ENCODE peak calls at places on chromosome 14, in eight cellular contexts. One of them, this sample, is unnamed.

GRCh38 chr14:104582649-104583048 is 3.1 kb downstream of the C14orf180 start:
- DNase-seq in GM06990: no peak
- DNase-seq in esophagus squamous epithelium: no peak
- DNase-seq in lower leg skin: no peak
- DNase-seq in astrocyte of the cerebellum: no peak
- DNase-seq in MM.1S: no peak
- DNase-seq in CD4-positive, alpha-beta T cell: no peak
- DNase-seq in pancreas: no peak
- DNase-seq in this sample: no peak

GRCh38 chr14:78605065-78605762 is 435.0 kb downstream of the NRXN3 start:
- DNase-seq in pancreas: no peak
- DNase-seq in MM.1S: no peak
- DNase-seq in CD4-positive, alpha-beta T cell: no peak
- DNase-seq in esophagus squamous epithelium: no peak
- DNase-seq in lower leg skin: no peak
- DNase-seq in GM06990: no peak
- DNase-seq in astrocyte of the cerebellum: no peak
- DNase-seq in this sample: no peak

GRCh38 chr14:76940057-76940456 is 88.5 kb downstream of the IRF2BPL start:
- DNase-seq in CD4-positive, alpha-beta T cell: no peak
- DNase-seq in pancreas: no peak
- DNase-seq in esophagus squamous epithelium: no peak
- DNase-seq in GM06990: no peak
- DNase-seq in lower leg skin: no peak
- DNase-seq in MM.1S: no peak
- DNase-seq in astrocyte of the cerebellum: no peak
- DNase-seq in this sample: no peak

GRCh38 chr14:30525833-30526232 is 33.1 kb upstream of the G2E3 start:
- DNase-seq in astrocyte of the cerebellum: no peak
- DNase-seq in esophagus squamous epithelium: no peak
- DNase-seq in pancreas: no peak
- DNase-seq in CD4-positive, alpha-beta T cell: no peak
- DNase-seq in MM.1S: no peak
- DNase-seq in lower leg skin: no peak
- DNase-seq in GM06990: no peak
- DNase-seq in this sample: no peak

GRCh38 chr14:29799718-29800117 is 127.9 kb downstream of the PRKD1 start:
- DNase-seq in lower leg skin: no peak
- DNase-seq in MM.1S: peak; percentile 9
- DNase-seq in GM06990: no peak
- DNase-seq in esophagus squamous epithelium: no peak
- DNase-seq in CD4-positive, alpha-beta T cell: no peak
- DNase-seq in astrocyte of the cerebellum: no peak
- DNase-seq in pancreas: no peak
- DNase-seq in this sample: no peak

GRCh38 chr14:31894351-31894750 is 182.8 kb upstream of the ARHGAP5 start:
- DNase-seq in pancreas: no peak
- DNase-seq in CD4-positive, alpha-beta T cell: no peak
- DNase-seq in astrocyte of the cerebellum: no peak
- DNase-seq in MM.1S: no peak
- DNase-seq in GM06990: no peak
- DNase-seq in lower leg skin: no peak
- DNase-seq in esophagus squamous epithelium: no peak
- DNase-seq in this sample: no peak

GRCh38 chr14:50067723-50068495 is 48.5 kb downstream of the VCPKMT start:
- DNase-seq in MM.1S: no peak
- DNase-seq in lower leg skin: peak; percentile 60
- DNase-seq in esophagus squamous epithelium: no peak
- DNase-seq in CD4-positive, alpha-beta T cell: no peak
- DNase-seq in pancreas: peak; percentile 49
- DNase-seq in astrocyte of the cerebellum: peak; percentile 55
- DNase-seq in GM06990: no peak
- DNase-seq in this sample: no peak

GRCh38 chr14:63752449-63753169 is 24.7 kb upstream of the SGPP1 start:
- DNase-seq in esophagus squamous epithelium: no peak
- DNase-seq in pancreas: peak; percentile 25
- DNase-seq in MM.1S: no peak
- DNase-seq in CD4-positive, alpha-beta T cell: no peak
- DNase-seq in astrocyte of the cerebellum: peak; percentile 18
- DNase-seq in lower leg skin: no peak
- DNase-seq in GM06990: no peak
- DNase-seq in this sample: no peak

GRCh38 chr14:105022276-105022670 is 1.4 kb upstream of the CDCA4 start:
- DNase-seq in pancreas: no peak
- DNase-seq in lower leg skin: no peak
- DNase-seq in CD4-positive, alpha-beta T cell: no peak
- DNase-seq in astrocyte of the cerebellum: no peak
- DNase-seq in esophagus squamous epithelium: no peak
- DNase-seq in GM06990: no peak
- DNase-seq in MM.1S: no peak
- DNase-seq in this sample: no peak

GRCh38 chr14:80664576-80664975 is 277.0 kb downstream of the CEP128 start:
- DNase-seq in astrocyte of the cerebellum: no peak
- DNase-seq in lower leg skin: no peak
- DNase-seq in MM.1S: no peak
- DNase-seq in CD4-positive, alpha-beta T cell: no peak
- DNase-seq in GM06990: no peak
- DNase-seq in esophagus squamous epithelium: no peak
- DNase-seq in pancreas: no peak
- DNase-seq in this sample: no peak

GRCh38 chr14:32419429-32419828 is 90.3 kb downstream of the AKAP6 start:
- DNase-seq in pancreas: no peak
- DNase-seq in GM06990: no peak
- DNase-seq in CD4-positive, alpha-beta T cell: no peak
- DNase-seq in MM.1S: no peak
- DNase-seq in esophagus squamous epithelium: no peak
- DNase-seq in astrocyte of the cerebellum: no peak
- DNase-seq in lower leg skin: no peak
- DNase-seq in this sample: no peak

GRCh38 chr14:55302770-55303472 is 31.7 kb downstream of the FBXO34 start:
- DNase-seq in GM06990: no peak
- DNase-seq in esophagus squamous epithelium: no peak
- DNase-seq in lower leg skin: no peak
- DNase-seq in MM.1S: no peak
- DNase-seq in astrocyte of the cerebellum: no peak
- DNase-seq in CD4-positive, alpha-beta T cell: no peak
- DNase-seq in pancreas: no peak
- DNase-seq in this sample: no peak

GRCh38 chr14:75084513-75084912 is 15.1 kb downstream of the ZC2HC1C start:
- DNase-seq in CD4-positive, alpha-beta T cell: no peak
- DNase-seq in astrocyte of the cerebellum: no peak
- DNase-seq in GM06990: no peak
- DNase-seq in pancreas: no peak
- DNase-seq in MM.1S: no peak
- DNase-seq in lower leg skin: no peak
- DNase-seq in esophagus squamous epithelium: no peak
- DNase-seq in this sample: no peak

GRCh38 chr14:67428501-67429031 is 16.6 kb upstream of the PLEK2 start:
- DNase-seq in astrocyte of the cerebellum: peak; percentile 24
- DNase-seq in CD4-positive, alpha-beta T cell: no peak
- DNase-seq in pancreas: peak; percentile 50
- DNase-seq in lower leg skin: no peak
- DNase-seq in MM.1S: no peak
- DNase-seq in esophagus squamous epithelium: no peak
- DNase-seq in GM06990: no peak
- DNase-seq in this sample: no peak

GRCh38 chr14:30580616-30581282 is 21.8 kb downstream of the G2E3 start:
- DNase-seq in GM06990: no peak
- DNase-seq in CD4-positive, alpha-beta T cell: no peak
- DNase-seq in esophagus squamous epithelium: no peak
- DNase-seq in lower leg skin: no peak
- DNase-seq in pancreas: no peak
- DNase-seq in astrocyte of the cerebellum: no peak
- DNase-seq in MM.1S: no peak
- DNase-seq in this sample: no peak

GRCh38 chr14:23364164-23364571 is 804 bp downstream of the EFS start:
- DNase-seq in esophagus squamous epithelium: no peak
- DNase-seq in MM.1S: no peak
- DNase-seq in astrocyte of the cerebellum: no peak
- DNase-seq in GM06990: no peak
- DNase-seq in lower leg skin: peak; percentile 93
- DNase-seq in pancreas: no peak
- DNase-seq in CD4-positive, alpha-beta T cell: no peak
- DNase-seq in this sample: no peak

GRCh38 chr14:56552615-56553014 is 27.0 kb upstream of the TMEM260 start:
- DNase-seq in esophagus squamous epithelium: no peak
- DNase-seq in lower leg skin: no peak
- DNase-seq in CD4-positive, alpha-beta T cell: no peak
- DNase-seq in astrocyte of the cerebellum: no peak
- DNase-seq in pancreas: no peak
- DNase-seq in MM.1S: no peak
- DNase-seq in GM06990: no peak
- DNase-seq in this sample: no peak

GRCh38 chr14:23121401-23121800 is 2.3 kb upstream of the CEBPE start:
- DNase-seq in esophagus squamous epithelium: no peak
- DNase-seq in lower leg skin: no peak
- DNase-seq in MM.1S: peak; percentile 65
- DNase-seq in CD4-positive, alpha-beta T cell: no peak
- DNase-seq in GM06990: peak; percentile 36
- DNase-seq in astrocyte of the cerebellum: peak; percentile 41
- DNase-seq in pancreas: no peak
- DNase-seq in this sample: peak; percentile 63

GRCh38 chr14:22289570-22289969 is 299.5 kb downstream of the DAD1 start:
- DNase-seq in pancreas: no peak
- DNase-seq in MM.1S: no peak
- DNase-seq in CD4-positive, alpha-beta T cell: no peak
- DNase-seq in lower leg skin: no peak
- DNase-seq in esophagus squamous epithelium: no peak
- DNase-seq in GM06990: no peak
- DNase-seq in astrocyte of the cerebellum: no peak
- DNase-seq in this sample: no peak

GRCh38 chr14:51458563-51458955 is 193.2 kb upstream of the FRMD6 start:
- DNase-seq in pancreas: no peak
- DNase-seq in MM.1S: no peak
- DNase-seq in esophagus squamous epithelium: no peak
- DNase-seq in lower leg skin: no peak
- DNase-seq in GM06990: no peak
- DNase-seq in astrocyte of the cerebellum: no peak
- DNase-seq in CD4-positive, alpha-beta T cell: no peak
- DNase-seq in this sample: no peak

GRCh38 chr14:59123526-59123925 is 64.9 kb upstream of the DAAM1 start:
- DNase-seq in CD4-positive, alpha-beta T cell: no peak
- DNase-seq in esophagus squamous epithelium: no peak
- DNase-seq in lower leg skin: no peak
- DNase-seq in pancreas: no peak
- DNase-seq in astrocyte of the cerebellum: no peak
- DNase-seq in GM06990: no peak
- DNase-seq in MM.1S: no peak
- DNase-seq in this sample: no peak

GRCh38 chr14:59126714-59127436 is 61.6 kb upstream of the DAAM1 start:
- DNase-seq in astrocyte of the cerebellum: peak; percentile 32
- DNase-seq in pancreas: peak; percentile 40
- DNase-seq in CD4-positive, alpha-beta T cell: peak; percentile 7
- DNase-seq in lower leg skin: no peak
- DNase-seq in MM.1S: peak; percentile 21
- DNase-seq in esophagus squamous epithelium: no peak
- DNase-seq in GM06990: peak; percentile 17
- DNase-seq in this sample: peak; percentile 64

GRCh38 chr14:59120931-59121330 is 67.5 kb upstream of the DAAM1 start:
- DNase-seq in esophagus squamous epithelium: no peak
- DNase-seq in MM.1S: no peak
- DNase-seq in CD4-positive, alpha-beta T cell: no peak
- DNase-seq in astrocyte of the cerebellum: no peak
- DNase-seq in GM06990: no peak
- DNase-seq in pancreas: no peak
- DNase-seq in lower leg skin: no peak
- DNase-seq in this sample: no peak

GRCh38 chr14:59125156-59125555 is 63.3 kb upstream of the DAAM1 start:
- DNase-seq in GM06990: no peak
- DNase-seq in MM.1S: peak; percentile 21
- DNase-seq in lower leg skin: no peak
- DNase-seq in esophagus squamous epithelium: no peak
- DNase-seq in pancreas: no peak
- DNase-seq in CD4-positive, alpha-beta T cell: no peak
- DNase-seq in astrocyte of the cerebellum: no peak
- DNase-seq in this sample: no peak

GRCh38 chr14:59123975-59124374 is 64.5 kb upstream of the DAAM1 start:
- DNase-seq in MM.1S: no peak
- DNase-seq in CD4-positive, alpha-beta T cell: no peak
- DNase-seq in esophagus squamous epithelium: no peak
- DNase-seq in pancreas: no peak
- DNase-seq in astrocyte of the cerebellum: no peak
- DNase-seq in lower leg skin: no peak
- DNase-seq in GM06990: no peak
- DNase-seq in this sample: no peak
- TF ChIP-seq CTCF in MM.1S: peak; percentile 12
- TF ChIP-seq CTCF in CD4-positive, alpha-beta T cell: no peak
- TF ChIP-seq CTCF in esophagus squamous epithelium: no peak
- TF ChIP-seq CTCF in pancreas: no peak
- TF ChIP-seq CTCF in astrocyte of the cerebellum: peak; percentile 34
- TF ChIP-seq CTCF in lower leg skin: no peak
- TF ChIP-seq CTCF in GM06990: peak; percentile 19
- TF ChIP-seq CTCF in this sample: no peak

GRCh38 chr14:69002069-69002468 is 23.0 kb upstream of the ACTN1 start:
- DNase-seq in GM06990: no peak
- DNase-seq in pancreas: peak; percentile 52
- DNase-seq in esophagus squamous epithelium: no peak
- DNase-seq in CD4-positive, alpha-beta T cell: no peak
- DNase-seq in astrocyte of the cerebellum: no peak
- DNase-seq in lower leg skin: no peak
- DNase-seq in MM.1S: no peak
- DNase-seq in this sample: no peak
- TF ChIP-seq CTCF in GM06990: peak; percentile 11
- TF ChIP-seq CTCF in pancreas: no peak
- TF ChIP-seq CTCF in esophagus squamous epithelium: no peak
- TF ChIP-seq CTCF in CD4-positive, alpha-beta T cell: no peak
- TF ChIP-seq CTCF in astrocyte of the cerebellum: no peak
- TF ChIP-seq CTCF in lower leg skin: no peak
- TF ChIP-seq CTCF in MM.1S: no peak
- TF ChIP-seq CTCF in this sample: no peak

GRCh38 chr14:102317564-102318248 is 1.8 kb upstream of the ZNF839 start:
- DNase-seq in pancreas: no peak
- DNase-seq in lower leg skin: no peak
- DNase-seq in MM.1S: peak; percentile 72
- DNase-seq in CD4-positive, alpha-beta T cell: no peak
- DNase-seq in GM06990: no peak
- DNase-seq in astrocyte of the cerebellum: no peak
- DNase-seq in esophagus squamous epithelium: no peak
- DNase-seq in this sample: peak; percentile 33
- TF ChIP-seq CTCF in pancreas: no peak
- TF ChIP-seq CTCF in lower leg skin: no peak
- TF ChIP-seq CTCF in MM.1S: peak; percentile 37
- TF ChIP-seq CTCF in CD4-positive, alpha-beta T cell: no peak
- TF ChIP-seq CTCF in GM06990: peak; percentile 13
- TF ChIP-seq CTCF in astrocyte of the cerebellum: no peak
- TF ChIP-seq CTCF in esophagus squamous epithelium: no peak
- TF ChIP-seq CTCF in this sample: no peak

DNA sequence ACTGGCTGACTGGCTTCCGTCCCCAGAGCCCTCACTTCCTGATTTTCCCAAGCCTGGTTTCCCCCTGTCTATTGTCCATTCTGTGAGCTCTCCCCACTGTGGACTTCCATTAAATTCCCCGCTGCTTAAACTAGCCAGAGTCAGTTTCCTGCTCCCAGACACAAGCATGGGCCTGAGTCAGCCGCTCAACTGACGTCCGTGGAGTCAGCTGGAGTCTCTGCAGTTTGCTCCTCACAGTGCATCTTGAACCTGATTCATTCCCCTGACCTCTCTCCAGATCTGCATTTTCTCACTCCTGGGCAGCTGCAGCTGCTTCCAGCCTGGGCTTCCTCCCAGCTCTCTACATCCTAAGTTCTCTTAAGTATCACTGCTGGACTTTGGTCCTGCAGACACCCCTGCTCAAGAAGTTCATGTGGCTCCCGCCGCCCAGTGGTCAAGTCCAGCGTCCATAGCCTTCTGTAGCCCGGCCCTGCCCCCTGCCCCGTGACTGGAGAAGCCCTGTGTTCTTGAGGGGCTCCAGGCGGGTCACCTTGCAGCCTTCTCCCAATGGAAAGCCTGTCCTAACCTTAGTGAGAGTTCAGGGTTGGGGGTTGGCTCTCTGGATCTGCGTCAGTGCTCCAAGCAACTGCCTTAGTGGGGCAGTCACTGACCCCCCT is 20.0 kb downstream of the NFKBIA start:
- DNase-seq in GM06990: no peak
- DNase-seq in CD4-positive, alpha-beta T cell: no peak
- DNase-seq in pancreas: no peak
- DNase-seq in astrocyte of the cerebellum: peak; percentile 88
- DNase-seq in MM.1S: no peak
- DNase-seq in lower leg skin: no peak
- DNase-seq in esophagus squamous epithelium: no peak
- DNase-seq in this sample: no peak
- TF ChIP-seq CTCF in GM06990: no peak
- TF ChIP-seq CTCF in CD4-positive, alpha-beta T cell: no peak
- TF ChIP-seq CTCF in pancreas: no peak
- TF ChIP-seq CTCF in astrocyte of the cerebellum: peak; percentile 3
- TF ChIP-seq CTCF in MM.1S: no peak
- TF ChIP-seq CTCF in lower leg skin: no peak
- TF ChIP-seq CTCF in esophagus squamous epithelium: no peak
- TF ChIP-seq CTCF in this sample: no peak